ENCODE peak calls at places on chromosome 5, in six cellular contexts. L is ovary, J is K562, H is A549, Z is uterus, W is transverse colon. G is an unnamed sample.
A peak's percentile ranks its signal among the peaks of the same experiment; 100 is the strongest.

GRCh38 chr5:9617191-9617590 is 13.0 kb downstream of the TAS2R1 start:
- DNase-seq in J (no peak), Z (no peak), W (no peak), H (no peak), L (no peak), G (no peak)

GRCh38 chr5:108381034-108381954 is 604 bp downstream of the FBXL17 start:
- DNase-seq in L (peak; percentile 73), J (peak; percentile 59), Z (peak; percentile 66), W (peak; percentile 80), H (peak; percentile 68), G (peak; percentile 48)

GRCh38 chr5:133926960-133927615 is 41.3 kb downstream of the C5orf15 start:
- DNase-seq in L (no peak), Z (no peak), J (no peak), W (no peak), H (peak; percentile 41), G (no peak)

GRCh38 chr5:111719773-111720172 is 37.2 kb downstream of the NREP start:
- DNase-seq in W (no peak), H (no peak), Z (no peak), L (no peak), J (no peak), G (no peak)

GRCh38 chr5:80186634-80187033 is 69.2 kb downstream of the SERINC5 start:
- DNase-seq in J (no peak), Z (no peak), H (peak; percentile 62), W (peak; percentile 66), L (no peak), G (no peak)

GRCh38 chr5:96219580-96220281 is 213.3 kb downstream of the PCSK1 start:
- DNase-seq in L (no peak), Z (no peak), J (no peak), W (no peak), H (peak; percentile 32), G (no peak)

GRCh38 chr5:81779935-81780266 is 29.0 kb upstream of the SSBP2 start:
- DNase-seq in W (no peak), J (no peak), L (no peak), H (no peak), Z (no peak), G (no peak)

GRCh38 chr5:170284231-170284630 is 13.3 kb downstream of the LCP2 start:
- DNase-seq in H (no peak), W (no peak), J (no peak), Z (no peak), L (no peak), G (no peak)

GRCh38 chr5:67606586-67606947 is 410.0 kb upstream of the CD180 start:
- DNase-seq in J (no peak), W (no peak), Z (no peak), H (no peak), L (no peak), G (no peak)

GRCh38 chr5:31581498-31582099 is 49.5 kb downstream of the C5orf22 start:
- DNase-seq in J (peak; percentile 33), Z (no peak), W (no peak), H (peak; percentile 46), L (no peak), G (no peak)

GRCh38 chr5:168770036-168770498 is 190.9 kb upstream of the PANK3 start:
- DNase-seq in W (no peak), H (no peak), Z (no peak), J (no peak), L (no peak), G (no peak)

GRCh38 chr5:69517763-69518212 is 25.2 kb downstream of the OCLN start:
- DNase-seq in J (no peak), W (no peak), L (no peak), H (peak; percentile 73), Z (no peak), G (no peak)

GRCh38 chr5:115875447-115875846 is 33.7 kb downstream of the AP3S1 start:
- DNase-seq in W (no peak), J (no peak), L (no peak), H (peak; percentile 17), Z (no peak), G (no peak)

GRCh38 chr5:108148715-108149139 is 233.2 kb downstream of the FBXL17 start:
- DNase-seq in J (no peak), L (no peak), W (no peak), H (peak; percentile 24), Z (no peak), G (no peak)

GRCh38 chr5:69519285-69519684 is 26.7 kb downstream of the OCLN start:
- DNase-seq in L (no peak), W (no peak), H (no peak), Z (no peak), J (no peak), G (no peak)

GRCh38 chr5:149759986-149760699 is 30.0 kb downstream of the PPARGC1B start:
- DNase-seq in L (no peak), H (no peak), Z (no peak), W (no peak), J (no peak), G (no peak)

GRCh38 chr5:151234476-151235238 is 10.8 kb upstream of the CCDC69 start:
- DNase-seq in L (peak; percentile 84), J (no peak), Z (peak; percentile 82), W (peak; percentile 79), H (peak; percentile 51), G (no peak)
- H3K4me3 ChIP-seq in L (no peak overlapping the region), J (no peak overlapping the region), Z (no peak overlapping the region), W (no peak overlapping the region), H (no peak overlapping the region), G (no peak overlapping the region)

GRCh38 chr5:176536902-176537607 is at the start of gene RNF44:
- DNase-seq in Z (peak; percentile 99), L (peak; percentile 99), H (peak; percentile 97), J (peak; percentile 89), W (peak; percentile 98), G (peak; percentile 93)
- TF ChIP-seq POLR2A in Z (peak; percentile 69), L (peak; percentile 38), H (peak; percentile 15), J (peak; percentile 76), W (peak; percentile 80), G (peak; percentile 82)

DNA sequence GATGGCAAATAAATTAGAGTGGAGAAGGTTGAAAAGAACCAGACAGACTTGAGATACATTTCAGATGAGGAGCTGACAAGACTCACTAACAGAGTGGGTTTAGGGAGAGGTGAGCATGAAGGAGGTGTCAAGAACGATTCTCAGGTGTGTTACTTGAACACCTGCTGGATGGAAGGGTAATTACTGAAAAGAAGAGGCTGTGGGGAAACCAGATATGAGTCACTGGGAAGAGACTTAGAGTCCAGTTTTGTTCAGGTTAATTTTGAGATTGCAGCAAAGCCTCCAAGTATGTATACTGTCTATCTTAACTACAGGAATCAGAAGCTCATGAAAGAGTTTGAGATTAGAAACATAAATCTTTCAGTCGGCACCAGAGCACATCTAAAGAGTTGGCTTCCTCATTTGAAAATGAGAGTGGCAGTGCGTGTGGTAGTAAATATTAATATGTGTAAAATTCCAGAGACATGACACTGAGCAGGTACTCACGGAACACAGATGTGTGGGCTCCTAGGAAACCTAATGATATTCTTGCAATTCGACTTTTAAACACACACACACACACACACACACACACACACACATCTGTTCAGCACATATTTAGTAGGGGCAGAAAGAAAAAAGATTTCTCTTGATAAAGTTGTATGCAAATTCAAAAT is 197.1 kb downstream of the CDH18 start:
- DNase-seq in W (no peak), Z (no peak), H (no peak), L (no peak), J (no peak), G (no peak)
- H3K4me3 ChIP-seq in W (no peak overlapping the region), Z (no peak overlapping the region), H (no peak overlapping the region), L (no peak overlapping the region), J (no peak overlapping the region), G (no peak overlapping the region)

DNA sequence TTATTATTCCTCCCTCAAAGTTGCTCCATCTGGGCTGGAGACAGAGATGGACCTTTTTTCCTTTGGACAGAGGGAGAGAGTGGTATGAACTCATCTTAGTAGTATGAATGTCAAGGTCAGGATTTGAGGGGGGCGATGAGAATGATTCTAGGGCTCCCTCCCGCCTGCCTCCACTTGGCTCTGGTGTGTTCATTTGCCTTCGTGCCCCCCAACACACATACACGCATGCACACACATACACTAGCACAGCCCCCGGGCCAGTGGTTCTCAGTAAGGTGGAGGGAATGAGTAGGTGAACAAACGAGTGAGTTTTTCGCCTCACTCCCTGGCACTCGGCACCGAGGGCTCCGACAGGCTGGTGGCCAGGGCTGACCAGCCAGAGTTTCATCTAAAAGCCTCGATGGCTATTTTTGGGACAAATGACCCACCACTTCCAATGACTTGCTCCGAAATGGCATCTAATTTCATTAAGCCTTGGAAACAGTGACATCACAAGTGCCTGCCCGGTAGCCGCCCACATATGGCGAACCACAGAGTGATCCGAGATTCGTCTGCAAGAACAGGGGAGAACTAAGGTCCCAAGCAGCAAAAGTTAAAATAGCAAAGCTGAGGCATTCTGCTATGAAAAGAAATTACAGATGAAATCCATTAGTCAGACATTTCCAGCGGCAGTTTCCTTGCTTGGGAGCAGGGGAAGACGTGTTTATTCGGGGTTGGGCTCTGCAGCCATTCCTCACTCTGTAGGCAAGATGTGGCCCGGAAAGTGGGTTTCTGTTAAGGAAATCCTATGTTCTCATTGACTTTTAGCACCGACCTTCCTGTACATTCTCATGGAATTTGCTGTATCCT is 44.8 kb downstream of the ERGIC1 start:
- DNase-seq in J (no peak), L (no peak), H (no peak), Z (no peak), W (no peak), G (no peak)
- TF ChIP-seq POLR2A in J (no peak), L (no peak), H (no peak), Z (no peak), W (no peak), G (no peak)

GRCh38 chr5:103260951-103261350 is 2.4 kb downstream of the MACIR start:
- DNase-seq in H (no peak), Z (no peak), W (no peak), J (no peak), L (no peak), G (no peak)
- H3K4me3 ChIP-seq in H (peak overlapping the region; percentile 90), Z (no peak overlapping the region), W (peak overlapping the region; percentile 88), J (no peak overlapping the region), L (no peak overlapping the region), G (no peak overlapping the region)

DNA sequence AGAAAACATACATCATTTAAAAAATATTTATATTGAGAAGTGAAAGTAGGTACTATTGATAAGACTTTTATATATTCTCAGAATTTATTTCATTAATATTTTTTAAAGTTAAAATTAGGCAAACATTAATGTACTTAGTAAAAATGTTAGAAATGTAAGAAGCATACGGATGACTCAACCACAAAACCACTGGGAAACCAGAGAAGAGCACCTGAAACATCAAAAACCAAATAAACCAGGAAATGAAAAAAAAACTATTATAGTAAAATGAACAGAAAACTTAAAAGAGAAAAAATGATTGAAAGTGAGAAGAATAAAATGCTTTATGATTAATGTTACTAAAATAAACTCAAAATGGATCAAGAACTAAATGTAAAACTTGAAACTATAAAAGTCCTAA is 233.2 kb upstream of the DAB2 start:
- DNase-seq in W (no peak), H (no peak), L (no peak), J (no peak), Z (no peak), G (no peak)
- TF ChIP-seq POLR2A in W (no peak), H (no peak), L (no peak), J (no peak), Z (no peak), G (no peak)